ENCODE peak calls at places on chromosome 18, in nine cellular contexts. O is CD8-positive, alpha-beta memory T cell; U is A549; Z is ovary; W is iPS DF 6.9; L is IMR-90; V is body of pancreas; M is lung; I is neural progenitor cell. Y is an unnamed sample. For H3K4me1, the result is how much of the 10 kb centered on the place peaks cover.

GRCh38 chr18:74163019-74163656 is 14.8 kb downstream of the TIMM21 start:
- DNase-seq in U (no peak), V (no peak), Z (no peak), M (no peak), L (no peak), O (no peak), W (no peak), I (no peak), Y (no peak)

GRCh38 chr18:21053127-21053526 is 58.5 kb downstream of the ROCK1 start:
- DNase-seq in U (peak), Z (no peak), L (peak), O (no peak), M (no peak), I (no peak), W (no peak), V (no peak), Y (no peak)

GRCh38 chr18:5582054-5582453 is 38.3 kb upstream of the EPB41L3 start:
- DNase-seq in Z (peak), U (no peak), V (no peak), L (peak), O (no peak), M (no peak), I (peak), W (peak), Y (no peak)

GRCh38 chr18:26568926-26569700 is 20.8 kb upstream of the KCTD1 start:
- DNase-seq in V (no peak), I (no peak), U (no peak), O (no peak), W (no peak), M (no peak), Z (no peak), L (no peak), Y (no peak)

GRCh38 chr18:75422341-75422910 is 5.1 kb downstream of the SMIM21 start:
- DNase-seq in M (no peak), I (no peak), V (no peak), Z (no peak), U (no peak), O (no peak), L (peak), W (no peak), Y (no peak)

GRCh38 chr18:3329871-3330270 is 67.9 kb downstream of the MYL12B start:
- DNase-seq in L (no peak), Z (no peak), I (no peak), O (no peak), M (no peak), W (no peak), U (no peak), V (no peak), Y (no peak)

GRCh38 chr18:72869786-72870185 is 2.0 kb upstream of the NETO1 start:
- DNase-seq in O (no peak), L (no peak), V (no peak), W (no peak), I (peak), M (no peak), Z (no peak), U (no peak), Y (no peak)

GRCh38 chr18:2612996-2613395 is 41.6 kb downstream of the NDC80 start:
- DNase-seq in W (no peak), V (no peak), L (no peak), M (no peak), O (no peak), U (no peak), I (no peak), Z (no peak), Y (no peak)

GRCh38 chr18:62341423-62341920 is 16.4 kb downstream of the TNFRSF11A start:
- DNase-seq in O (no peak), W (no peak), L (no peak), M (no peak), U (no peak), V (no peak), Z (no peak), I (no peak), Y (no peak)

GRCh38 chr18:74029161-74029560 is 118.5 kb downstream of the FBXO15 start:
- DNase-seq in U (no peak), L (no peak), W (no peak), V (no peak), I (no peak), Z (no peak), O (no peak), M (no peak), Y (no peak)

GRCh38 chr18:24809173-24809955 is 348.9 kb downstream of the HRH4 start:
- DNase-seq in O (no peak), U (no peak), W (no peak), V (no peak), I (no peak), M (no peak), Z (no peak), L (no peak), Y (no peak)

GRCh38 chr18:4931209-4931608 is 265.8 kb downstream of the AKAIN1 start:
- DNase-seq in U (no peak), V (no peak), W (no peak), I (no peak), Z (no peak), L (no peak), O (no peak), M (no peak), Y (no peak)

GRCh38 chr18:50057009-50057408 is 137.9 kb downstream of the MYO5B start:
- DNase-seq in M (no peak), L (no peak), U (no peak), W (no peak), O (no peak), Z (no peak), V (no peak), I (no peak), Y (no peak)

GRCh38 chr18:74745658-74746403 is 148.2 kb downstream of the ZNF407 start:
- DNase-seq in L (peak), W (no peak), M (no peak), U (peak), I (no peak), Z (no peak), O (no peak), V (no peak), Y (no peak)

GRCh38 chr18:50096766-50097435 is 98.0 kb downstream of the MYO5B start:
- DNase-seq in L (no peak), I (no peak), M (no peak), U (no peak), O (no peak), W (no peak), Z (no peak), V (peak), Y (no peak)

GRCh38 chr18:66143029-66143428 is 392.2 kb downstream of the CDH7 start:
- DNase-seq in U (no peak), O (no peak), Z (no peak), M (no peak), L (no peak), V (no peak), W (no peak), I (no peak), Y (no peak)

GRCh38 chr18:79664525-79665125 is 15.0 kb upstream of the CTDP1 start:
- DNase-seq in O (no peak), I (no peak), L (peak), U (no peak), Z (no peak), W (no peak), M (no peak), V (no peak), Y (no peak)

GRCh38 chr18:14928396-14928795 is 180.4 kb downstream of the ANKRD30B start:
- DNase-seq in I (no peak), O (no peak), W (no peak), M (no peak), U (no peak), Z (no peak), L (no peak), V (no peak), Y (no peak)

GRCh38 chr18:23998811-23999210 is 15.7 kb upstream of the TTC39C start:
- DNase-seq in O (no peak), U (no peak), L (no peak), I (no peak), Z (no peak), M (no peak), W (no peak), V (no peak), Y (no peak)

GRCh38 chr18:69853061-69853460 is 94.6 kb downstream of the CD226 start:
- DNase-seq in Z (no peak), L (peak), V (no peak), U (no peak), I (no peak), M (no peak), O (no peak), W (no peak), Y (no peak)

GRCh38 chr18:75247601-75248421 is 37.2 kb downstream of the TSHZ1 start:
- DNase-seq in V (no peak), L (peak), M (no peak), Z (no peak), I (no peak), O (peak), U (no peak), W (no peak), Y (peak)

GRCh38 chr18:45825258-45825744 is at the start of gene SIGLEC15:
- DNase-seq in U (no peak), Z (no peak), W (no peak), O (no peak), V (no peak), M (no peak), I (no peak), L (no peak), Y (no peak)

GRCh38 chr18:52723456-52724065 is 383.6 kb downstream of the DCC start:
- DNase-seq in W (no peak), L (no peak), V (no peak), O (no peak), I (peak), Z (no peak), M (no peak), U (no peak), Y (no peak)

GRCh38 chr18:68435581-68435980 is 279.3 kb downstream of the TMX3 start:
- DNase-seq in I (no peak), L (no peak), W (no peak), U (no peak), M (no peak), V (no peak), O (no peak), Z (no peak), Y (no peak)

GRCh38 chr18:47604041-47604440 is 326.4 kb downstream of the SMAD2 start:
- DNase-seq in I (no peak), V (no peak), O (no peak), Z (no peak), W (no peak), U (no peak), M (no peak), L (no peak), Y (no peak)

GRCh38 chr18:7772496-7772861 is 205.4 kb downstream of the PTPRM start:
- DNase-seq in Z (no peak), O (no peak), W (no peak), M (no peak), V (no peak), I (no peak), U (no peak), L (no peak), Y (no peak)

GRCh38 chr18:76055025-76055424 is 440.0 kb downstream of the ZNF516 start:
- DNase-seq in W (no peak), U (no peak), M (no peak), V (no peak), O (no peak), Z (no peak), I (no peak), L (no peak), Y (no peak)

GRCh38 chr18:73479472-73479871 is 611.7 kb upstream of the NETO1 start:
- DNase-seq in O (no peak), U (no peak), Z (no peak), W (no peak), L (peak), V (no peak), M (no peak), I (no peak), Y (no peak)

GRCh38 chr18:69217271-69217670 is 183.4 kb upstream of the DOK6 start:
- DNase-seq in Z (no peak), V (no peak), W (no peak), O (no peak), I (no peak), U (no peak), L (no peak), M (no peak), Y (no peak)

GRCh38 chr18:61833387-61833786 is 59.4 kb downstream of the RNF152 start:
- DNase-seq in W (no peak), I (no peak), L (peak), U (no peak), O (no peak), M (no peak), Z (no peak), V (no peak), Y (no peak)

GRCh38 chr18:40365526-40365925 is 1589.5 kb upstream of the PIK3C3 start:
- DNase-seq in I (no peak), L (no peak), M (no peak), V (no peak), O (no peak), U (no peak), W (no peak), Z (no peak), Y (no peak)

GRCh38 chr18:73879328-73879727 is 268.3 kb downstream of the FBXO15 start:
- DNase-seq in L (peak), M (no peak), I (no peak), Z (no peak), O (no peak), U (no peak), W (no peak), V (no peak), Y (no peak)

GRCh38 chr18:22691988-22692710 is 241.0 kb upstream of the RBBP8 start:
- DNase-seq in L (peak), M (no peak), U (no peak), V (peak), I (no peak), O (no peak), Z (no peak), W (no peak), Y (no peak)

GRCh38 chr18:45464619-45465018 is 150.7 kb upstream of the SLC14A2 start:
- DNase-seq in V (no peak), I (no peak), L (no peak), U (no peak), W (no peak), M (no peak), Z (no peak), O (no peak), Y (no peak)

GRCh38 chr18:61851940-61852451 is 40.8 kb downstream of the RNF152 start:
- DNase-seq in W (no peak), M (no peak), L (peak), O (no peak), I (no peak), U (no peak), V (no peak), Z (no peak), Y (no peak)

GRCh38 chr18:36176739-36177138 is 10.6 kb upstream of the MOCOS start:
- DNase-seq in L (peak), Z (no peak), V (no peak), M (no peak), O (no peak), I (no peak), W (no peak), U (no peak), Y (no peak)

GRCh38 chr18:75548353-75548752 is 120.8 kb upstream of the SMIM21 start:
- DNase-seq in V (peak), M (peak), U (no peak), Z (no peak), O (no peak), L (no peak), W (no peak), I (peak), Y (no peak)

GRCh38 chr18:62118324-62118723 is 68.5 kb downstream of the PIGN start:
- DNase-seq in M (no peak), L (peak), I (no peak), W (no peak), O (no peak), V (no peak), U (no peak), Z (no peak), Y (no peak)

GRCh38 chr18:5542393-5543035 is 1.3 kb downstream of the EPB41L3 start:
- DNase-seq in W (no peak), M (no peak), U (no peak), L (peak), I (peak), Z (no peak), V (no peak), O (no peak), Y (no peak)

GRCh38 chr18:58894937-58895336 is 30.3 kb downstream of the ZNF532 start:
- DNase-seq in Z (no peak), O (no peak), M (no peak), I (no peak), V (no peak), L (no peak), W (no peak), U (no peak), Y (no peak)
- H3K4me3 ChIP-seq in Z (no peak), O (no peak), M (no peak), I (no peak), V (no peak), L (no peak), W (no peak), U (no peak), Y (no peak)

GRCh38 chr18:31707815-31708214 is 23.4 kb upstream of the B4GALT6 start:
- DNase-seq in L (no peak), M (no peak), U (no peak), V (no peak), O (no peak), I (no peak), W (no peak), Z (no peak), Y (no peak)

GRCh38 chr18:31701752-31702151 is 17.4 kb upstream of the B4GALT6 start:
- DNase-seq in Z (no peak), L (no peak), V (no peak), W (no peak), I (no peak), O (no peak), M (no peak), U (no peak), Y (no peak)

GRCh38 chr18:31697351-31698298 is 13.2 kb upstream of the B4GALT6 start:
- DNase-seq in M (no peak), L (no peak), W (no peak), V (no peak), O (no peak), U (no peak), I (no peak), Z (no peak), Y (no peak)

GRCh38 chr18:31700990-31701389 is 16.6 kb upstream of the B4GALT6 start:
- DNase-seq in Z (no peak), L (no peak), W (no peak), O (no peak), I (no peak), M (no peak), U (no peak), V (no peak), Y (no peak)

DNA sequence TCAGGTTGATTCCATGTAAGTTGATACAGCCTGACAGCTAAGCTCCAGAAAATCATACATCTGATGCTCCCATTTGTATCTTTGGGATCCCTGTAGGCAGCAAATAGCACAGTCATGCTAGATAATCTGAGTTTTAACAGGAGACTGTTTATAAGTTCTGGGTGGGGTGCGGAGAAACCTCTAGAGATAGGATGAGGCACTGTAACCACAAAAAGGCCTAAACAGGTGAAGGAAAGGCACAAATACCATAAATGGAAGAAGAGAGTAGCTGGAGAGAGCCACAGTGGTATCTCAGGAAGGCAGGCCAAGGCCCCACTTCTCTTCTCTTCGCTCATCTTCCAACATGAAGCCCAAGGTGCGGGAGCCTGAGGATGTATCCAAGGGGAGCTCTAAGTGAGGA is 18.1 kb upstream of the B4GALT6 start:
- DNase-seq in L (no peak), Z (no peak), U (no peak), W (no peak), V (no peak), I (no peak), M (no peak), O (no peak), Y (no peak)
- H3K27ac ChIP-seq in L (no peak), Z (no peak), U (no peak), W (no peak), V (no peak), I (no peak), M (no peak), O (no peak), Y (no peak)

DNA sequence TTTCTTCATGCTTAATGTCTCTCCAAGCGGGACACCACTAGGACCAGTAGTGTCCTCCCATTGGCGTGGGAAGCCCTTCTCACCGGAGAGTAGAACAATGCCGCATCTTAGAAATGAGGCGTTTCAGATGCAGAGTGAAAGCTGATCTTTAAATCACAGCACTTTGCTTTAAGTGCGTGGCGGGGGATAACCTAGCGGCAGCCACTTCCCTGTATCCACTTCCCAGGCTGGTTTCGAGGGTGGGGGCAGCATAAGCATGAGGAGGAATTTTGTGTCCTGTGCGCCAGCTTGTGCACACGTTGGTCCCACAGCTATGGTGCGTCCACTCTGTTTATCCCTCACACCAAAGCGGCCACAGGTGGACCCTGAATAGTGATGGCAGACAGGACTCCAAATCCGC is 63.1 kb downstream of the MBP start:
- DNase-seq in I (no peak), W (no peak), O (no peak), U (no peak), M (no peak), L (no peak), Z (no peak), V (no peak), Y (no peak)
- H3K4me1 ChIP-seq in I (under half), W (under half), O (half or more), U (half or more), M (under half), L (half or more), Z (under half), V (under half), Y (half or more)

GRCh38 chr18:11159844-11160243 is 10.5 kb upstream of the PIEZO2 start:
- DNase-seq in W (no peak), U (no peak), M (no peak), L (no peak), V (no peak), I (no peak), O (no peak), Z (no peak), Y (no peak)
- H3K4me3 ChIP-seq in W (no peak), U (no peak), M (no peak), L (no peak), V (no peak), I (no peak), O (no peak), Z (no peak), Y (no peak)

DNA sequence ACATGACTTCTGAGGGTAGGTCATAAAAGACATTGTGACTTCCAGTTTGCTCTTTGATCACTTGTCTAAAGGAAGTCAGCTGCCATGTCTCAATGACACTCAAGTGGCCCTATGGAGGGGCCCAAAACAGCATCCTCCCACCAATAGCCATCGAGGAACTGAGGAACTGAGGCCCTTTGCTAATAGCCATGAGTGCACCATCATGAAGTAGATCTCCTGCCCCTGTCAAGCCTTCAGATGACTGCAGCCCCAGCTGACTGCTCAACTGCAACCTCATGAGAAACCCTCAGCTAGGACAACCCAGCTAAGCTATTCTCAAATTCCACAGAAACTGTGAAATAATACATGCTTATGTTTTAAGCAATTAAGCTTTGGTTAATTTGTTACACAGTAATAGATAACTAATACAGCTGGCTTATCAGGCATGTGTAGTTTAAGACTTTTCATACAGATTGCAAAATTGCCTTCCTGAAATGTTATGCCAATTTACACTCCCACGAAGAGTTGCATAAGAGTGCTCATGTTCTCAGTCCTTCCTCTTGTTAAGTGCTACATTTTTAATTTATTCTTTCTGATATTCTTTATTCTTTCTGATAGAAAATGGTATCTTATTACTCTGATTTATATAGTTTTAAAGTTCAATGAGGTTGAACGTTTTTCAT is 105.6 kb upstream of the NDUFV2 start:
- DNase-seq in O (no peak), Z (no peak), L (no peak), V (no peak), I (no peak), W (no peak), M (no peak), U (no peak), Y (no peak)
- H3K27ac ChIP-seq in O (no peak), Z (no peak), L (peak), V (no peak), I (no peak), W (no peak), M (no peak), U (peak), Y (no peak)

GRCh38 chr18:55395811-55396210 is 192.2 kb downstream of the TCF4 start:
- DNase-seq in L (no peak), W (no peak), O (no peak), V (no peak), M (no peak), Z (no peak), U (no peak), I (no peak), Y (no peak)
- H3K4me1 ChIP-seq in L (under half), W (under half), O (under half), V (under half), M (under half), Z (under half), U (under half), I (under half), Y (under half)

Y was measured in naive thymus-derived CD4-positive, alpha-beta T cell.